ENCODE peak calls at places on chromosomes 16 and 17, in ten cellular contexts. T, A, B, F, M, H, W, L, C and E are unnamed samples.

GRCh38 chr17:32907583-32907982 is 20.4 kb upstream of the TMEM98 start:
- DNase-seq in T (no peak), A (no peak), B (no peak), F (no peak), M (no peak), H (no peak), W (no peak), L (no peak), C (no peak), E (no peak)

GRCh38 chr17:66755101-66755943 is 79.6 kb upstream of the CACNG5 start:
- DNase-seq in T (no peak), A (no peak), B (no peak), F (no peak), M (no peak), H (no peak), W (no peak), L (no peak), C (no peak), E (no peak)

GRCh38 chr17:64022631-64023063 is 2.2 kb upstream of the ICAM2 start:
- DNase-seq in T (no peak), A (no peak), B (no peak), F (no peak), M (no peak), H (no peak), W (no peak), L (no peak), C (no peak), E (no peak)

GRCh38 chr16:85204242-85205010 is 92.2 kb upstream of the CIBAR2 start:
- DNase-seq in T (no peak), A (no peak), B (no peak), F (peak), M (no peak), H (no peak), W (no peak), L (no peak), C (peak), E (no peak)

GRCh38 chr16:85753559-85753958 is 2.7 kb upstream of the C16orf74 start:
- DNase-seq in T (no peak), A (no peak), B (no peak), F (no peak), M (no peak), H (no peak), W (no peak), L (no peak), C (no peak), E (no peak)

GRCh38 chr17:83193336-83194188 is 114.2 kb downstream of the METRNL start:
- DNase-seq in T (no peak), A (peak), B (no peak), F (no peak), M (peak), H (no peak), W (no peak), L (no peak), C (peak), E (peak)

GRCh38 chr17:71578446-71578845 is 542.4 kb upstream of the SOX9 start:
- DNase-seq in T (no peak), A (no peak), B (no peak), F (no peak), M (no peak), H (no peak), W (no peak), L (no peak), C (no peak), E (no peak)

GRCh38 chr17:48024149-48025039 is 13.2 kb downstream of the COPZ2 start:
- DNase-seq in T (peak), A (peak), B (no peak), F (no peak), M (peak), H (no peak), W (no peak), L (no peak), C (peak), E (peak)

GRCh38 chr16:66701061-66701460 is 4.5 kb upstream of the CMTM4 start:
- DNase-seq in T (no peak), A (no peak), B (no peak), F (no peak), M (no peak), H (no peak), W (no peak), L (no peak), C (peak), E (no peak)

GRCh38 chr16:66588981-66589713 is 9.9 kb downstream of the CMTM2 start:
- DNase-seq in T (peak), A (no peak), B (no peak), F (peak), M (peak), H (no peak), W (no peak), L (peak), C (peak), E (peak)

GRCh38 chr17:36197389-36197708 is 791 bp upstream of the CCL3L1 start:
- DNase-seq in T (no peak), A (no peak), B (no peak), F (no peak), M (no peak), H (no peak), W (no peak), L (no peak), C (no peak), E (no peak)